ENCODE peak calls at places on chromosomes 16 and 17, in seven cellular contexts. One of them, this sample, is unnamed.

GRCh38 chr16:72099377-72099818 is 5.8 kb downstream of the DHX38 start:
- DNase-seq in hepatocyte: peak; percentile 75
- DNase-seq in cardiac muscle cell: peak; percentile 70
- DNase-seq in adipocyte: peak; percentile 63
- DNase-seq in body of pancreas: peak; percentile 37
- DNase-seq in Peyer's patch: no peak
- DNase-seq in upper lobe of right lung: no peak
- DNase-seq in this sample: peak; percentile 81

GRCh38 chr17:70288540-70289290 is 119.4 kb downstream of the KCNJ2 start:
- DNase-seq in upper lobe of right lung: no peak
- DNase-seq in body of pancreas: no peak
- DNase-seq in Peyer's patch: no peak
- DNase-seq in hepatocyte: no peak
- DNase-seq in cardiac muscle cell: no peak
- DNase-seq in adipocyte: no peak
- DNase-seq in this sample: no peak

GRCh38 chr17:47726796-47727703 is 6.0 kb upstream of the TBX21 start:
- DNase-seq in upper lobe of right lung: no peak
- DNase-seq in cardiac muscle cell: no peak
- DNase-seq in body of pancreas: no peak
- DNase-seq in hepatocyte: no peak
- DNase-seq in Peyer's patch: peak; percentile 34
- DNase-seq in adipocyte: no peak
- DNase-seq in this sample: no peak

GRCh38 chr17:32525116-32525515 is 38.3 kb downstream of the CDK5R1 start:
- DNase-seq in cardiac muscle cell: peak; percentile 86
- DNase-seq in upper lobe of right lung: no peak
- DNase-seq in hepatocyte: no peak
- DNase-seq in body of pancreas: no peak
- DNase-seq in adipocyte: peak; percentile 18
- DNase-seq in Peyer's patch: no peak
- DNase-seq in this sample: no peak

GRCh38 chr17:39223907-39224777 is 1.6 kb downstream of the STAC2 start:
- DNase-seq in body of pancreas: no peak
- DNase-seq in Peyer's patch: no peak
- DNase-seq in upper lobe of right lung: no peak
- DNase-seq in hepatocyte: no peak
- DNase-seq in adipocyte: no peak
- DNase-seq in cardiac muscle cell: no peak
- DNase-seq in this sample: no peak

GRCh38 chr16:77213542-77214108 is 14.4 kb downstream of the SYCE1L start:
- DNase-seq in upper lobe of right lung: no peak
- DNase-seq in Peyer's patch: no peak
- DNase-seq in hepatocyte: no peak
- DNase-seq in adipocyte: peak; percentile 31
- DNase-seq in body of pancreas: peak; percentile 20
- DNase-seq in cardiac muscle cell: no peak
- DNase-seq in this sample: peak; percentile 46

GRCh38 chr16:52547001-52547833 is at the start of gene TOX3:
- DNase-seq in upper lobe of right lung: peak; percentile 65
- DNase-seq in hepatocyte: peak; percentile 85
- DNase-seq in Peyer's patch: peak; percentile 81
- DNase-seq in body of pancreas: peak; percentile 73
- DNase-seq in cardiac muscle cell: peak; percentile 48
- DNase-seq in adipocyte: no peak
- DNase-seq in this sample: no peak

GRCh38 chr16:77353587-77354263 is 81.1 kb downstream of the ADAMTS18 start:
- DNase-seq in body of pancreas: no peak
- DNase-seq in upper lobe of right lung: no peak
- DNase-seq in cardiac muscle cell: no peak
- DNase-seq in adipocyte: no peak
- DNase-seq in Peyer's patch: no peak
- DNase-seq in hepatocyte: no peak
- DNase-seq in this sample: no peak

GRCh38 chr16:78962457-78962929 is 638.0 kb downstream of the MAF start:
- DNase-seq in cardiac muscle cell: no peak
- DNase-seq in Peyer's patch: no peak
- DNase-seq in upper lobe of right lung: no peak
- DNase-seq in adipocyte: no peak
- DNase-seq in body of pancreas: no peak
- DNase-seq in hepatocyte: no peak
- DNase-seq in this sample: no peak

GRCh38 chr17:73841431-73842060 is 197.3 kb upstream of the SDK2 start:
- DNase-seq in body of pancreas: no peak
- DNase-seq in upper lobe of right lung: no peak
- DNase-seq in adipocyte: no peak
- DNase-seq in hepatocyte: peak; percentile 17
- DNase-seq in cardiac muscle cell: peak; percentile 42
- DNase-seq in Peyer's patch: no peak
- DNase-seq in this sample: peak; percentile 31

GRCh38 chr17:77840156-77840555 is 118.3 kb upstream of the TNRC6C start:
- DNase-seq in Peyer's patch: peak; percentile 53
- DNase-seq in hepatocyte: peak; percentile 60
- DNase-seq in body of pancreas: peak; percentile 27
- DNase-seq in upper lobe of right lung: peak; percentile 17
- DNase-seq in cardiac muscle cell: no peak
- DNase-seq in adipocyte: no peak
- DNase-seq in this sample: no peak

GRCh38 chr16:78455861-78456260 is 356.4 kb downstream of the WWOX start:
- DNase-seq in adipocyte: no peak
- DNase-seq in Peyer's patch: no peak
- DNase-seq in cardiac muscle cell: peak; percentile 42
- DNase-seq in upper lobe of right lung: no peak
- DNase-seq in body of pancreas: no peak
- DNase-seq in hepatocyte: no peak
- DNase-seq in this sample: no peak

GRCh38 chr16:21116148-21116693 is 34.4 kb downstream of the DNAH3 start:
- DNase-seq in upper lobe of right lung: no peak
- DNase-seq in cardiac muscle cell: no peak
- DNase-seq in adipocyte: no peak
- DNase-seq in Peyer's patch: no peak
- DNase-seq in hepatocyte: no peak
- DNase-seq in body of pancreas: no peak
- DNase-seq in this sample: peak; percentile 52

GRCh38 chr17:2796164-2797140 is at the start of gene RAP1GAP2:
- DNase-seq in hepatocyte: no peak
- DNase-seq in Peyer's patch: peak; percentile 74
- DNase-seq in adipocyte: no peak
- DNase-seq in body of pancreas: no peak
- DNase-seq in upper lobe of right lung: peak; percentile 90
- DNase-seq in cardiac muscle cell: no peak
- DNase-seq in this sample: no peak

GRCh38 chr17:78252111-78252634 is 20.7 kb downstream of the TMEM235 start:
- DNase-seq in cardiac muscle cell: no peak
- DNase-seq in body of pancreas: peak; percentile 14
- DNase-seq in upper lobe of right lung: peak; percentile 63
- DNase-seq in hepatocyte: no peak
- DNase-seq in Peyer's patch: no peak
- DNase-seq in adipocyte: no peak
- DNase-seq in this sample: no peak

GRCh38 chr17:55825213-55825612 is 74.4 kb downstream of the PCTP start:
- DNase-seq in body of pancreas: no peak
- DNase-seq in adipocyte: no peak
- DNase-seq in upper lobe of right lung: no peak
- DNase-seq in hepatocyte: no peak
- DNase-seq in Peyer's patch: no peak
- DNase-seq in cardiac muscle cell: no peak
- DNase-seq in this sample: peak; percentile 10

GRCh38 chr17:732788-733720 is 658 bp downstream of the TLCD3A start:
- DNase-seq in adipocyte: peak; percentile 71
- DNase-seq in cardiac muscle cell: peak; percentile 56
- DNase-seq in body of pancreas: peak; percentile 67
- DNase-seq in Peyer's patch: peak; percentile 74
- DNase-seq in hepatocyte: peak; percentile 68
- DNase-seq in upper lobe of right lung: peak; percentile 77
- DNase-seq in this sample: no peak

GRCh38 chr17:36059455-36059854 is 4.6 kb upstream of the CCL18 start:
- DNase-seq in upper lobe of right lung: no peak
- DNase-seq in hepatocyte: no peak
- DNase-seq in cardiac muscle cell: no peak
- DNase-seq in body of pancreas: no peak
- DNase-seq in Peyer's patch: no peak
- DNase-seq in adipocyte: no peak
- DNase-seq in this sample: no peak

GRCh38 chr17:35243459-35244204 is 760 bp downstream of the SLFN5 start:
- DNase-seq in hepatocyte: peak; percentile 44
- DNase-seq in body of pancreas: peak; percentile 39
- DNase-seq in upper lobe of right lung: peak; percentile 67
- DNase-seq in cardiac muscle cell: peak; percentile 38
- DNase-seq in Peyer's patch: peak; percentile 53
- DNase-seq in adipocyte: peak; percentile 84
- DNase-seq in this sample: no peak

GRCh38 chr17:34163123-34163522 is 92.0 kb upstream of the CCL2 start:
- DNase-seq in adipocyte: no peak
- DNase-seq in hepatocyte: no peak
- DNase-seq in upper lobe of right lung: no peak
- DNase-seq in body of pancreas: no peak
- DNase-seq in cardiac muscle cell: no peak
- DNase-seq in Peyer's patch: no peak
- DNase-seq in this sample: no peak

GRCh38 chr16:14309906-14310305 is 238.8 kb downstream of the MRTFB start:
- DNase-seq in body of pancreas: no peak
- DNase-seq in adipocyte: peak; percentile 77
- DNase-seq in hepatocyte: no peak
- DNase-seq in Peyer's patch: no peak
- DNase-seq in upper lobe of right lung: no peak
- DNase-seq in cardiac muscle cell: no peak
- DNase-seq in this sample: no peak

DNA sequence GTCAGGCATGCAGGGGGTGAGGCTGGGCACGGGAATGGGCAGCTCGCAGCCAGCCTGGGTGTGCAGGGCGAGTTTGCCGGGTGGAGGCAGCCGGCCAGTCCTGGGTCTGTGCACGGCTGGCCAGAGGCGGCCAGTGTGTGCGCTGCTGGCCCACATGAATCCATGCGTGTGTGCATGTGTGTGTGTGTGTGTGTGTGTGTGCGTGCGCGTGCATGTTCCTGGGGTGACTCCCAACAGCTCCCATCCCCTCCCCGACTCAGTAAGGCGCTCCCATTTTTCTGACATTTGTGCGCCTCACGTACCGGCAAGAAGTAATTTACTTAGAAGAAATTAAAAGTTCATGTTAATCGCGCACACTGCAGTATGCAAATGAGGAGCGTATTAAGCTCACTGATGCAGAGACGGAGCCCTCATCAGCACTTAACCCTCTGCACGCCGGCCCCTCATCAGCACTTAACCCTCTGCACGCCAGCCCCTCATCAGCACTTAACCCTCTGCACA is 55.4 kb upstream of the ACSF3 start:
- DNase-seq in body of pancreas: no peak
- DNase-seq in hepatocyte: no peak
- DNase-seq in upper lobe of right lung: no peak
- DNase-seq in cardiac muscle cell: no peak
- DNase-seq in Peyer's patch: no peak
- DNase-seq in adipocyte: no peak
- DNase-seq in this sample: no peak
- H3K4me1 ChIP-seq in body of pancreas: no peaks in the 10 kb centered on the region
- H3K4me1 ChIP-seq in hepatocyte: no peaks in the 10 kb centered on the region
- H3K4me1 ChIP-seq in upper lobe of right lung: no peaks in the 10 kb centered on the region
- H3K4me1 ChIP-seq in cardiac muscle cell: no peaks in the 10 kb centered on the region
- H3K4me1 ChIP-seq in Peyer's patch: no peaks in the 10 kb centered on the region
- H3K4me1 ChIP-seq in adipocyte: no peaks in the 10 kb centered on the region
- H3K4me1 ChIP-seq in this sample: no peaks in the 10 kb centered on the region

DNA sequence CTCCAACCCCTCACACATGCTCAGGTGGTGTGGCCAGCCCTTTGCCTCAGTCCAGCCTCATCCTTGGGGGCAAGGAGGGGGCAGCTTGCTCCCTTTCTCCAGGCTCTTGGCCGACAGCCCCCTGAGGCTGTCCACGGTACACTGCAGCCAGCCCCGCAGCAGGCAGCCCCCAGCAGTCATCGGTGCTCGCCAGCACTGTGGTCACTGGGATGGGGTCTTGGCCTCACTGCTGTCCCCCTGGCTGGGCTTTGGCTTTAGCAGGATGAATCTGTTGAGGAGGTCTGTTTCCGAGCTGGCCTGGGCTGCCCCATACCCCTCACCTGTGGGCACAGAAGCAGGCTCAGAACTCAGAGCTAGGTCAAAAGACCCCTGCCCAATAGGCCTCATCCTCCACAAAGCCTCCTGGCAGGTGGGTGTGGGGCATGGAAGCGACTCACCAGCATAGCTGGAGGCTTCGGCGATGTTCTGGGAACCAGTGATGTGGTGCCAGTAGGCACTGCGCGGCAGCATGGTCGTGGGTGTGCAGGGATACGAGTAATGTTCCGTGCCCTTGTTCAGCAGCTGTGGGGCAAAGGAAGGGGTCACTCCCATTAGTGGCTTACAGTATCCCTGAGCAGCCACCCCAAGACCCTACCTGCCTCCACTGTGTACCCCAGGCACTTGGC is 10.8 kb downstream of the POLR2C start:
- DNase-seq in adipocyte: no peak
- DNase-seq in upper lobe of right lung: no peak
- DNase-seq in Peyer's patch: no peak
- DNase-seq in hepatocyte: no peak
- DNase-seq in body of pancreas: no peak
- DNase-seq in cardiac muscle cell: no peak
- DNase-seq in this sample: no peak
- H3K4me1 ChIP-seq in adipocyte: peaks cover 16% of the 10 kb centered on the region
- H3K4me1 ChIP-seq in upper lobe of right lung: peaks cover 49% of the 10 kb centered on the region
- H3K4me1 ChIP-seq in Peyer's patch: peaks cover 5% of the 10 kb centered on the region
- H3K4me1 ChIP-seq in hepatocyte: peaks cover 52% of the 10 kb centered on the region
- H3K4me1 ChIP-seq in body of pancreas: peaks cover 52% of the 10 kb centered on the region
- H3K4me1 ChIP-seq in cardiac muscle cell: peaks cover 44% of the 10 kb centered on the region
- H3K4me1 ChIP-seq in this sample: peaks cover 73% of the 10 kb centered on the region

GRCh38 chr16:57140866-57141668 is 44.8 kb downstream of the PSME3IP1 start:
- DNase-seq in cardiac muscle cell: no peak
- DNase-seq in upper lobe of right lung: peak; percentile 53
- DNase-seq in adipocyte: no peak
- DNase-seq in hepatocyte: no peak
- DNase-seq in Peyer's patch: no peak
- DNase-seq in body of pancreas: no peak
- DNase-seq in this sample: no peak

GRCh38 chr16:57143125-57143965 is 42.5 kb downstream of the PSME3IP1 start:
- DNase-seq in upper lobe of right lung: peak; percentile 58
- DNase-seq in Peyer's patch: peak; percentile 73
- DNase-seq in hepatocyte: no peak
- DNase-seq in cardiac muscle cell: no peak
- DNase-seq in body of pancreas: no peak
- DNase-seq in adipocyte: no peak
- DNase-seq in this sample: no peak

GRCh38 chr16:57145046-57145963 is 40.5 kb downstream of the PSME3IP1 start:
- DNase-seq in hepatocyte: no peak
- DNase-seq in cardiac muscle cell: no peak
- DNase-seq in body of pancreas: no peak
- DNase-seq in adipocyte: no peak
- DNase-seq in Peyer's patch: no peak
- DNase-seq in upper lobe of right lung: no peak
- DNase-seq in this sample: no peak

GRCh38 chr16:57144027-57144426 is 41.8 kb downstream of the PSME3IP1 start:
- DNase-seq in hepatocyte: no peak
- DNase-seq in upper lobe of right lung: no peak
- DNase-seq in Peyer's patch: no peak
- DNase-seq in cardiac muscle cell: no peak
- DNase-seq in body of pancreas: no peak
- DNase-seq in adipocyte: no peak
- DNase-seq in this sample: no peak

GRCh38 chr16:57141822-57142631 is 43.8 kb downstream of the PSME3IP1 start:
- DNase-seq in cardiac muscle cell: no peak
- DNase-seq in Peyer's patch: no peak
- DNase-seq in hepatocyte: no peak
- DNase-seq in upper lobe of right lung: peak; percentile 64
- DNase-seq in adipocyte: no peak
- DNase-seq in body of pancreas: no peak
- DNase-seq in this sample: no peak
- H3K4me1 ChIP-seq in cardiac muscle cell: no peaks in the 10 kb centered on the region
- H3K4me1 ChIP-seq in Peyer's patch: peaks cover 7% of the 10 kb centered on the region
- H3K4me1 ChIP-seq in hepatocyte: peaks cover 8% of the 10 kb centered on the region
- H3K4me1 ChIP-seq in upper lobe of right lung: peaks cover 52% of the 10 kb centered on the region
- H3K4me1 ChIP-seq in adipocyte: no peaks in the 10 kb centered on the region
- H3K4me1 ChIP-seq in body of pancreas: peaks cover 3% of the 10 kb centered on the region
- H3K4me1 ChIP-seq in this sample: peaks cover 26% of the 10 kb centered on the region

GRCh38 chr16:89314858-89315257 is 97.4 kb downstream of the ZNF778 start:
- DNase-seq in Peyer's patch: no peak
- DNase-seq in hepatocyte: no peak
- DNase-seq in upper lobe of right lung: no peak
- DNase-seq in cardiac muscle cell: no peak
- DNase-seq in adipocyte: no peak
- DNase-seq in body of pancreas: no peak
- DNase-seq in this sample: no peak
- H3K4me1 ChIP-seq in Peyer's patch: peaks cover 43% of the 10 kb centered on the region
- H3K4me1 ChIP-seq in hepatocyte: peaks cover 13% of the 10 kb centered on the region
- H3K4me1 ChIP-seq in upper lobe of right lung: peaks cover 62% of the 10 kb centered on the region
- H3K4me1 ChIP-seq in cardiac muscle cell: peaks cover 12% of the 10 kb centered on the region
- H3K4me1 ChIP-seq in adipocyte: peaks cover 22% of the 10 kb centered on the region
- H3K4me1 ChIP-seq in body of pancreas: peaks cover 44% of the 10 kb centered on the region
- H3K4me1 ChIP-seq in this sample: peaks cover 14% of the 10 kb centered on the region

This sample was measured in HepG2.